ENCODE peak calls at places on chromosomes 12 and 14, in eight cellular contexts. One of them, this sample, is unnamed.

GRCh38 chr14:26454105-26454504 is 143.7 kb downstream of the NOVA1 start:
- DNase-seq in astrocyte of the spinal cord: no peak
- DNase-seq in MM.1S: no peak
- DNase-seq in AG04450: no peak
- DNase-seq in HFF-Myc: no peak
- DNase-seq in uterus: no peak
- DNase-seq in AG10803: no peak
- DNase-seq in fibroblast of villous mesenchyme: no peak
- DNase-seq in this sample: no peak

GRCh38 chr14:20607617-20608016 is 16.4 kb upstream of the RNASE12 start:
- DNase-seq in uterus: no peak
- DNase-seq in AG04450: no peak
- DNase-seq in AG10803: no peak
- DNase-seq in MM.1S: no peak
- DNase-seq in HFF-Myc: no peak
- DNase-seq in fibroblast of villous mesenchyme: no peak
- DNase-seq in astrocyte of the spinal cord: no peak
- DNase-seq in this sample: no peak

GRCh38 chr14:77663289-77663688 is 44.5 kb downstream of the ALKBH1 start:
- DNase-seq in AG04450: no peak
- DNase-seq in uterus: no peak
- DNase-seq in HFF-Myc: no peak
- DNase-seq in astrocyte of the spinal cord: no peak
- DNase-seq in fibroblast of villous mesenchyme: peak
- DNase-seq in AG10803: no peak
- DNase-seq in MM.1S: no peak
- DNase-seq in this sample: peak

GRCh38 chr14:57479197-57479596 is 14.5 kb downstream of the CCDC198 start:
- DNase-seq in fibroblast of villous mesenchyme: no peak
- DNase-seq in AG10803: no peak
- DNase-seq in MM.1S: no peak
- DNase-seq in HFF-Myc: no peak
- DNase-seq in AG04450: no peak
- DNase-seq in astrocyte of the spinal cord: no peak
- DNase-seq in uterus: no peak
- DNase-seq in this sample: no peak

GRCh38 chr12:127592278-127592677 is 674.7 kb upstream of the TMEM132C start:
- DNase-seq in astrocyte of the spinal cord: no peak
- DNase-seq in fibroblast of villous mesenchyme: no peak
- DNase-seq in HFF-Myc: no peak
- DNase-seq in AG10803: no peak
- DNase-seq in uterus: no peak
- DNase-seq in MM.1S: no peak
- DNase-seq in AG04450: no peak
- DNase-seq in this sample: no peak

GRCh38 chr12:39077226-39077625 is 171.8 kb upstream of the CPNE8 start:
- DNase-seq in MM.1S: no peak
- DNase-seq in AG10803: no peak
- DNase-seq in fibroblast of villous mesenchyme: no peak
- DNase-seq in astrocyte of the spinal cord: no peak
- DNase-seq in AG04450: no peak
- DNase-seq in HFF-Myc: no peak
- DNase-seq in uterus: no peak
- DNase-seq in this sample: no peak

GRCh38 chr12:13223176-13223806 is 26.8 kb downstream of the EMP1 start:
- DNase-seq in fibroblast of villous mesenchyme: peak
- DNase-seq in HFF-Myc: no peak
- DNase-seq in MM.1S: no peak
- DNase-seq in uterus: no peak
- DNase-seq in AG04450: peak
- DNase-seq in AG10803: peak
- DNase-seq in astrocyte of the spinal cord: peak
- DNase-seq in this sample: peak

GRCh38 chr12:27539191-27539631 is 15.2 kb downstream of the PPFIBP1 start:
- DNase-seq in AG10803: no peak
- DNase-seq in HFF-Myc: no peak
- DNase-seq in fibroblast of villous mesenchyme: peak
- DNase-seq in uterus: no peak
- DNase-seq in astrocyte of the spinal cord: no peak
- DNase-seq in MM.1S: no peak
- DNase-seq in AG04450: no peak
- DNase-seq in this sample: peak

GRCh38 chr14:105250008-105250366 is 1.7 kb downstream of the BTBD6 start:
- DNase-seq in astrocyte of the spinal cord: no peak
- DNase-seq in HFF-Myc: no peak
- DNase-seq in fibroblast of villous mesenchyme: no peak
- DNase-seq in AG04450: no peak
- DNase-seq in uterus: no peak
- DNase-seq in AG10803: no peak
- DNase-seq in MM.1S: no peak
- DNase-seq in this sample: no peak

GRCh38 chr14:81565441-81566290 is 32.0 kb upstream of the SEL1L start:
- DNase-seq in HFF-Myc: no peak
- DNase-seq in astrocyte of the spinal cord: no peak
- DNase-seq in fibroblast of villous mesenchyme: peak
- DNase-seq in AG10803: peak
- DNase-seq in MM.1S: peak
- DNase-seq in AG04450: no peak
- DNase-seq in uterus: no peak
- DNase-seq in this sample: peak

GRCh38 chr14:57865450-57866198 is at the start of gene SLC35F4:
- DNase-seq in astrocyte of the spinal cord: peak
- DNase-seq in AG04450: no peak
- DNase-seq in uterus: no peak
- DNase-seq in AG10803: no peak
- DNase-seq in HFF-Myc: no peak
- DNase-seq in MM.1S: no peak
- DNase-seq in fibroblast of villous mesenchyme: no peak
- DNase-seq in this sample: peak

GRCh38 chr14:56120091-56120632 is 2.0 kb downstream of the PELI2 start:
- DNase-seq in HFF-Myc: no peak
- DNase-seq in AG04450: no peak
- DNase-seq in astrocyte of the spinal cord: peak
- DNase-seq in fibroblast of villous mesenchyme: peak
- DNase-seq in AG10803: peak
- DNase-seq in MM.1S: no peak
- DNase-seq in uterus: no peak
- DNase-seq in this sample: peak

GRCh38 chr14:100104006-100104352 is 38.8 kb downstream of the EVL start:
- DNase-seq in AG10803: no peak
- DNase-seq in uterus: no peak
- DNase-seq in MM.1S: no peak
- DNase-seq in AG04450: no peak
- DNase-seq in fibroblast of villous mesenchyme: no peak
- DNase-seq in astrocyte of the spinal cord: no peak
- DNase-seq in HFF-Myc: no peak
- DNase-seq in this sample: no peak

GRCh38 chr14:100406505-100407131 is 83.5 kb downstream of the SLC25A47 start:
- DNase-seq in HFF-Myc: peak
- DNase-seq in MM.1S: no peak
- DNase-seq in AG10803: peak
- DNase-seq in AG04450: no peak
- DNase-seq in uterus: no peak
- DNase-seq in astrocyte of the spinal cord: peak
- DNase-seq in fibroblast of villous mesenchyme: peak
- DNase-seq in this sample: peak

GRCh38 chr14:66403183-66403582 is 83.0 kb upstream of the CCDC196 start:
- DNase-seq in astrocyte of the spinal cord: peak
- DNase-seq in AG04450: no peak
- DNase-seq in AG10803: peak
- DNase-seq in HFF-Myc: peak
- DNase-seq in fibroblast of villous mesenchyme: peak
- DNase-seq in MM.1S: peak
- DNase-seq in uterus: no peak
- DNase-seq in this sample: peak

GRCh38 chr12:23631991-23632390 is 317.5 kb downstream of the SOX5 start:
- DNase-seq in fibroblast of villous mesenchyme: no peak
- DNase-seq in astrocyte of the spinal cord: peak
- DNase-seq in MM.1S: no peak
- DNase-seq in AG10803: no peak
- DNase-seq in HFF-Myc: no peak
- DNase-seq in uterus: no peak
- DNase-seq in AG04450: no peak
- DNase-seq in this sample: no peak

GRCh38 chr14:95065411-95065810 is 91.9 kb downstream of the DICER1 start:
- DNase-seq in AG04450: no peak
- DNase-seq in HFF-Myc: no peak
- DNase-seq in astrocyte of the spinal cord: no peak
- DNase-seq in AG10803: no peak
- DNase-seq in fibroblast of villous mesenchyme: no peak
- DNase-seq in uterus: no peak
- DNase-seq in MM.1S: no peak
- DNase-seq in this sample: no peak

GRCh38 chr12:40738856-40739255 is 46.6 kb downstream of the CNTN1 start:
- DNase-seq in astrocyte of the spinal cord: no peak
- DNase-seq in HFF-Myc: no peak
- DNase-seq in MM.1S: no peak
- DNase-seq in fibroblast of villous mesenchyme: no peak
- DNase-seq in AG04450: no peak
- DNase-seq in uterus: no peak
- DNase-seq in AG10803: no peak
- DNase-seq in this sample: no peak

GRCh38 chr12:118520428-118520827 is 144.1 kb downstream of the SUDS3 start:
- DNase-seq in AG04450: no peak
- DNase-seq in HFF-Myc: no peak
- DNase-seq in MM.1S: no peak
- DNase-seq in uterus: no peak
- DNase-seq in AG10803: no peak
- DNase-seq in astrocyte of the spinal cord: no peak
- DNase-seq in fibroblast of villous mesenchyme: no peak
- DNase-seq in this sample: no peak

GRCh38 chr12:58412466-58412865 is 471.1 kb downstream of the ATP23 start:
- DNase-seq in AG10803: no peak
- DNase-seq in uterus: no peak
- DNase-seq in astrocyte of the spinal cord: no peak
- DNase-seq in HFF-Myc: no peak
- DNase-seq in fibroblast of villous mesenchyme: peak
- DNase-seq in AG04450: no peak
- DNase-seq in MM.1S: no peak
- DNase-seq in this sample: peak

GRCh38 chr12:34406996-34407300 is 384.7 kb downstream of the ALG10 start:
- DNase-seq in AG04450: no peak
- DNase-seq in uterus: peak
- DNase-seq in astrocyte of the spinal cord: no peak
- DNase-seq in fibroblast of villous mesenchyme: no peak
- DNase-seq in HFF-Myc: no peak
- DNase-seq in MM.1S: no peak
- DNase-seq in AG10803: no peak
- DNase-seq in this sample: no peak

GRCh38 chr12:124828264-124829007 is 35.2 kb downstream of the SCARB1 start:
- DNase-seq in MM.1S: no peak
- DNase-seq in astrocyte of the spinal cord: peak
- DNase-seq in fibroblast of villous mesenchyme: no peak
- DNase-seq in uterus: no peak
- DNase-seq in AG10803: peak
- DNase-seq in AG04450: no peak
- DNase-seq in HFF-Myc: no peak
- DNase-seq in this sample: no peak

DNA sequence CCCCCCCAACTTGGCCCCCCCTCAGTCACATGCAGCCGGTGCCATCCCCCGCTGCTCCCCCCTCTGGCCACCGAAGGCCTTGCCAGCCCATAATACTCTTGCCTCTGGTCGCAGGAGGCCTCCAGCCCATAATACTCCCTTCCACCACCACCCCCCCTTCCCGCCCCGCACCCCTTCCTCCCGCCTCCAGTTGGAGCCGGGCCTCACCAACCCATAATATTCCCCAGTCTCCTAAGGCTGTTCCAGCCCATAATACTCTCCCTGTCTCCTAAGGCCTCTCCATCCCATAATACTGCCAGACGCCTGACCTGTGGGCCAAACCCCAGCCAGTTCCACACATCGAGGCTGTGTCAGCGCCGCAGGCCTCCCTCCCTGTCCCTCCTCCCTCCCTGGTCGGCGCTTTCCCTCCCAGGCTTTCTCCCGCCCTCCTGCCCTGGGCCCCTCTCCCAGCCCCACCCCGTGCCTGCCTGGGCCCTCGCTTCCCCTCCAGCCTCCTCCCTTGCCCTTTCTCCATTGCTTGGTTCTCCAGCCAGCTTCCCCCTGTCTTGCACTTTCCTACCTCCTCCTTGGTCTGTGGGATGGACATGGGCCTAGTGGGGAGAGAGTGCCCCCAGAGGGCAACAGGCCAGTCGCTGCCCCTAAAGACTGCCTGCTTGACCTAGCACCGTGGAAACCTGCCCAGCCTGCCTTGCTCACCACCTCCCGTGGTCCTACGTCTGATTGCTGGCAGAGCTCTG is 6.8 kb upstream of the CHD4 start:
- DNase-seq in MM.1S: peak
- DNase-seq in uterus: peak
- DNase-seq in AG04450: peak
- DNase-seq in AG10803: peak
- DNase-seq in HFF-Myc: peak
- DNase-seq in astrocyte of the spinal cord: peak
- DNase-seq in fibroblast of villous mesenchyme: peak
- DNase-seq in this sample: peak
- TF ChIP-seq CTCF in MM.1S: peak
- TF ChIP-seq CTCF in uterus: peak
- TF ChIP-seq CTCF in AG04450: peak
- TF ChIP-seq CTCF in AG10803: peak
- TF ChIP-seq CTCF in HFF-Myc: no peak
- TF ChIP-seq CTCF in astrocyte of the spinal cord: no peak
- TF ChIP-seq CTCF in fibroblast of villous mesenchyme: no peak
- TF ChIP-seq CTCF in this sample: peak

GRCh38 chr14:65269732-65270131 is 142.8 kb upstream of the FUT8 start:
- DNase-seq in AG10803: no peak
- DNase-seq in HFF-Myc: no peak
- DNase-seq in fibroblast of villous mesenchyme: no peak
- DNase-seq in astrocyte of the spinal cord: no peak
- DNase-seq in MM.1S: no peak
- DNase-seq in AG04450: no peak
- DNase-seq in uterus: no peak
- DNase-seq in this sample: no peak
- H3K4me3 ChIP-seq in AG10803: no peak
- H3K4me3 ChIP-seq in HFF-Myc: no peak
- H3K4me3 ChIP-seq in fibroblast of villous mesenchyme: no peak
- H3K4me3 ChIP-seq in astrocyte of the spinal cord: no peak
- H3K4me3 ChIP-seq in MM.1S: no peak
- H3K4me3 ChIP-seq in AG04450: no peak
- H3K4me3 ChIP-seq in uterus: no peak
- H3K4me3 ChIP-seq in this sample: no peak

DNA sequence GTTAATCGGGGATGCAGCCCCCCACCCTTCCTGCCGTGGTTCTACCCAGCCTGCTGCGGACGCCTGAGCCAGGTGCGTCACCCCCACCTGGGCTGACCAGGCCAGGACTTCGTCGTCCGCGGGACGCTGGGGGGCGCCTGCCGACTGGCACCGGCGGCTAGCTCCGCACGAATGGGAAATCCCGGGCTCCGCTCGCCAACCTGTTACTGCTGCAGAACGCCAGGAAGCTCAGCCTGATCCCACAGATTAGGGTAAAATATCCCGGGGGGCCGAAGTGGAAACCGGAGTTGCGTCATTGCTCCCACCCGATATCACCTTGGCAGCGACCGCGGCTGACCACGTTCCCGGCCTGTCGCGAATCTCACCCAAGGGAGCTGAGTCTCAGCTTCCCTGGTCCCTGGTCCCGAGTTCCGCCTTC is 528 bp upstream of the VDR start:
- DNase-seq in astrocyte of the spinal cord: peak
- DNase-seq in HFF-Myc: no peak
- DNase-seq in AG10803: no peak
- DNase-seq in AG04450: no peak
- DNase-seq in MM.1S: no peak
- DNase-seq in uterus: no peak
- DNase-seq in fibroblast of villous mesenchyme: no peak
- DNase-seq in this sample: no peak
- TF ChIP-seq CTCF in astrocyte of the spinal cord: peak
- TF ChIP-seq CTCF in HFF-Myc: peak
- TF ChIP-seq CTCF in AG10803: no peak
- TF ChIP-seq CTCF in AG04450: peak
- TF ChIP-seq CTCF in MM.1S: peak
- TF ChIP-seq CTCF in uterus: peak
- TF ChIP-seq CTCF in fibroblast of villous mesenchyme: peak
- TF ChIP-seq CTCF in this sample: no peak

GRCh38 chr12:1822699-1823098 is 2.3 kb downstream of the LRTM2 start:
- DNase-seq in AG04450: no peak
- DNase-seq in MM.1S: no peak
- DNase-seq in fibroblast of villous mesenchyme: no peak
- DNase-seq in astrocyte of the spinal cord: no peak
- DNase-seq in AG10803: no peak
- DNase-seq in uterus: no peak
- DNase-seq in HFF-Myc: no peak
- DNase-seq in this sample: no peak
- H3K4me3 ChIP-seq in AG04450: no peak
- H3K4me3 ChIP-seq in MM.1S: no peak
- H3K4me3 ChIP-seq in fibroblast of villous mesenchyme: no peak
- H3K4me3 ChIP-seq in astrocyte of the spinal cord: no peak
- H3K4me3 ChIP-seq in AG10803: no peak
- H3K4me3 ChIP-seq in uterus: no peak
- H3K4me3 ChIP-seq in HFF-Myc: no peak
- H3K4me3 ChIP-seq in this sample: no peak